ENCODE peak calls at places on chromosomes 13 and 19, in eight cellular contexts. Z is suprapubic skin, G is upper lobe of left lung, Q is HepG2, D is sigmoid colon, I is stomach, N is transverse colon, W is H1. E is an unnamed sample.
A peak's percentile ranks its signal among the peaks of the same experiment; 100 is the strongest.

GRCh38 chr19:18514800-18515682 is 6.8 kb downstream of the ELL start:
- DNase-seq in W (no peak), Q (peak; percentile 99), N (peak; percentile 80), D (peak; percentile 83), G (peak; percentile 91), Z (peak; percentile 92), I (peak; percentile 71), E (no peak)

GRCh38 chr19:39971380-39971841 is 446 bp downstream of the PSMC4 start:
- DNase-seq in G (no peak), Z (no peak), D (peak; percentile 70), Q (no peak), W (no peak), I (peak; percentile 26), N (no peak), E (no peak)

GRCh38 chr13:42946927-42947326 is 45.1 kb downstream of the EPSTI1 start:
- DNase-seq in D (no peak), Z (no peak), N (no peak), Q (no peak), W (no peak), I (no peak), G (no peak), E (no peak)

GRCh38 chr19:51688665-51689571 is 4.2 kb upstream of the SPACA6 start:
- DNase-seq in I (peak; percentile 88), Q (peak; percentile 61), Z (peak; percentile 93), N (peak; percentile 82), D (peak; percentile 97), G (peak; percentile 86), W (peak; percentile 80), E (peak; percentile 97)

GRCh38 chr13:55653497-55653896 is 1487.2 kb upstream of the PRR20A start:
- DNase-seq in Q (no peak), Z (no peak), D (no peak), N (no peak), W (no peak), G (no peak), I (no peak), E (no peak)

GRCh38 chr13:37453246-37453645 is 145.3 kb downstream of the POSTN start:
- DNase-seq in G (no peak), Z (no peak), I (no peak), N (no peak), Q (no peak), W (no peak), D (no peak), E (no peak)

GRCh38 chr19:4911314-4911713 is 2.0 kb downstream of the UHRF1 start:
- DNase-seq in Z (no peak), Q (no peak), G (no peak), W (no peak), I (no peak), D (no peak), N (no peak), E (no peak)

GRCh38 chr19:43759515-43759914 is 4.8 kb upstream of the SMG9 start:
- DNase-seq in I (no peak), N (no peak), Z (no peak), Q (peak; percentile 23), W (no peak), G (no peak), D (no peak), E (no peak)

GRCh38 chr19:29767039-29767735 is 44.6 kb upstream of the CCNE1 start:
- DNase-seq in Z (no peak), W (no peak), I (no peak), Q (no peak), D (no peak), G (no peak), N (no peak), E (no peak)

GRCh38 chr13:46773556-46773955 is 23.4 kb downstream of the ESD start:
- DNase-seq in W (no peak), Q (no peak), G (no peak), Z (no peak), D (no peak), N (no peak), I (no peak), E (no peak)

GRCh38 chr19:19778666-19779065 is 42.9 kb downstream of the ZNF506 start:
- DNase-seq in Q (no peak), I (no peak), G (no peak), W (no peak), Z (no peak), N (no peak), D (no peak), E (no peak)

GRCh38 chr19:10230155-10230903 is 802 bp downstream of the S1PR2 start:
- DNase-seq in W (peak; percentile 83), D (peak; percentile 80), Q (no peak), N (peak; percentile 51), I (peak; percentile 40), G (peak; percentile 24), Z (peak; percentile 83), E (no peak)

GRCh38 chr19:3586124-3586626 is 897 bp downstream of the GIPC3 start:
- DNase-seq in D (no peak), Q (no peak), G (no peak), N (no peak), I (no peak), W (peak; percentile 89), Z (no peak), E (no peak)

GRCh38 chr19:9076886-9077285 is 10.0 kb upstream of the OR1M1 start:
- DNase-seq in D (no peak), N (no peak), I (no peak), G (no peak), W (no peak), Q (no peak), Z (no peak), E (no peak)

GRCh38 chr19:50870417-50871089 is 2.7 kb upstream of the KLK2 start:
- DNase-seq in Q (peak; percentile 12), Z (no peak), N (no peak), D (peak; percentile 59), W (peak; percentile 52), I (no peak), G (no peak), E (no peak)

GRCh38 chr19:5038631-5039271 is 69.8 kb downstream of the KDM4B start:
- DNase-seq in N (no peak), I (peak; percentile 40), G (no peak), D (no peak), Z (no peak), Q (peak; percentile 17), W (peak; percentile 62), E (no peak)

GRCh38 chr13:98981596-98982195 is 3.8 kb upstream of the DOCK9 start:
- DNase-seq in G (no peak), W (no peak), Z (no peak), I (no peak), N (no peak), Q (no peak), D (no peak), E (no peak)

DNA sequence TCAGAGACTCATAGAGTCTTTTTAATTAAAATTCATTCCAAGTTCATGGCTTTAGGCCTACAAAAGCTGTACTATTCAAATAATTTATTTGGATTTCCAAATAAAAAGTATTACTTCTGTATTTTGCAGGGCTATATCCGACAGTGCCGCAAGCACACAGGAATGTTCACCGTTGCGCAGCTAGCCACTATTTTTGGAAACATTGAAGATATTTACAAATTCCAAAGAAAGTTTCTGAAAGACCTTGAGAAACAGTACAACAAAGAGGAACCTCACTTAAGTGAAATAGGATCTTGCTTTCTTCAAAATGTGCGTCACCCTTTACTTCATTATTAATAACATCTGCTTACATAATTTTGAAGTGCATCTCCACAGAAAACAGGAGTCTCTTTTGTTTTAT is 20.5 kb upstream of the C1QTNF9 start:
- DNase-seq in I (no peak), G (no peak), Q (no peak), D (no peak), W (no peak), Z (no peak), N (no peak), E (no peak)
- H3K36me3 ChIP-seq in I (peaks cover 98% of the 10 kb centered on the region), G (peaks cover 92% of the 10 kb centered on the region), Q (peaks cover 28% of the 10 kb centered on the region), D (peaks cover 42% of the 10 kb centered on the region), W (no peaks in the 10 kb centered on the region), Z (peaks cover 67% of the 10 kb centered on the region), N (peaks cover 51% of the 10 kb centered on the region), E (peaks cover 57% of the 10 kb centered on the region)

GRCh38 chr13:93963266-93964131 is 516.0 kb downstream of the DCT start:
- DNase-seq in I (no peak), G (no peak), N (no peak), Z (no peak), D (no peak), W (no peak), Q (peak; percentile 83), E (no peak)
- TF ChIP-seq EP300 in I (no peak), G (no peak), N (no peak), Z (no peak), D (no peak), W (no peak), Q (peak; percentile 84), E (no peak)

GRCh38 chr19:48332662-48333466 is 7.5 kb downstream of the EMP3 start:
- DNase-seq in Q (peak; percentile 93), N (peak; percentile 96), D (peak; percentile 99), W (peak; percentile 83), Z (peak; percentile 93), G (peak; percentile 97), I (peak; percentile 93), E (peak; percentile 98)

GRCh38 chr19:48329167-48329891 is 4.0 kb downstream of the EMP3 start:
- DNase-seq in D (no peak), Z (no peak), Q (no peak), G (peak; percentile 35), N (peak; percentile 49), I (no peak), W (no peak), E (no peak)

GRCh38 chr19:48330012-48330681 is 4.8 kb downstream of the EMP3 start:
- DNase-seq in N (peak; percentile 89), W (peak; percentile 86), Z (peak; percentile 83), D (peak; percentile 89), G (peak; percentile 87), Q (no peak), I (peak; percentile 86), E (no peak)

GRCh38 chr19:48333467-48334384 is 8.4 kb downstream of the EMP3 start:
- DNase-seq in D (peak; percentile 97), Q (no peak), Z (peak; percentile 92), G (peak; percentile 98), W (peak; percentile 90), N (peak; percentile 96), I (peak; percentile 95), E (peak; percentile 96)

GRCh38 chr19:48332351-48332661 is 7.0 kb downstream of the EMP3 start:
- DNase-seq in G (no peak), Z (no peak), N (no peak), W (no peak), I (no peak), Q (no peak), D (no peak), E (no peak)
- TF ChIP-seq POLR2A in G (no peak), Z (no peak), N (no peak), W (no peak), I (no peak), Q (no peak), D (no peak), E (no peak)

GRCh38 chr13:110638814-110639806 is 23.8 kb downstream of the NAXD start:
- DNase-seq in D (no peak), I (peak; percentile 22), Z (no peak), Q (no peak), W (peak; percentile 36), G (no peak), N (no peak), E (no peak)

GRCh38 chr13:110641055-110642015 is 26.0 kb downstream of the NAXD start:
- DNase-seq in W (no peak), Q (no peak), Z (no peak), G (no peak), I (peak; percentile 24), D (peak; percentile 87), N (no peak), E (no peak)

GRCh38 chr13:110639935-110640334 is 24.6 kb downstream of the NAXD start:
- DNase-seq in W (no peak), G (no peak), I (no peak), Q (no peak), N (no peak), D (no peak), Z (no peak), E (no peak)

GRCh38 chr13:110642291-110642981 is 27.1 kb downstream of the NAXD start:
- DNase-seq in Z (no peak), W (peak; percentile 44), N (no peak), Q (no peak), D (no peak), I (peak; percentile 22), G (no peak), E (no peak)

GRCh38 chr13:110640591-110641029 is 25.3 kb downstream of the NAXD start:
- DNase-seq in N (no peak), Q (no peak), G (no peak), D (peak; percentile 83), I (peak; percentile 32), W (no peak), Z (no peak), E (no peak)
- H3K36me3 ChIP-seq in N (peaks cover 18% of the 10 kb centered on the region), Q (peaks cover 24% of the 10 kb centered on the region), G (peaks cover 96% of the 10 kb centered on the region), D (peaks cover 57% of the 10 kb centered on the region), I (peaks cover 95% of the 10 kb centered on the region), W (peaks cover 42% of the 10 kb centered on the region), Z (peaks cover 84% of the 10 kb centered on the region), E (peaks cover 97% of the 10 kb centered on the region)

E was measured in esophagus muscularis mucosa.